ENCODE peak calls at places on chromosomes 7 and 10, in eight cellular contexts. H is HepG2, Y is Panc1, W is SK-N-SH, T is K562, U is esophagus muscularis mucosa, D is breast epithelium, J is spleen. R is an unnamed sample.

GRCh38 chr7:115230882-115231508 is 309.1 kb downstream of the MDFIC start:
- DNase-seq in H (peak; percentile 13), Y (peak; percentile 88), W (no peak), T (no peak), U (no peak), D (no peak), J (no peak), R (no peak)

GRCh38 chr10:130387936-130388580 is 251.9 kb downstream of the GLRX3 start:
- DNase-seq in H (no peak), Y (no peak), W (no peak), T (no peak), U (no peak), D (peak; percentile 39), J (no peak), R (no peak)

GRCh38 chr10:79342811-79343541 is 4.3 kb upstream of the PPIF start:
- DNase-seq in H (no peak), Y (no peak), W (no peak), T (peak; percentile 57), U (no peak), D (no peak), J (no peak), R (peak; percentile 77)

GRCh38 chr7:39825391-39825790 is 124.7 kb upstream of the CDK13 start:
- DNase-seq in H (no peak), Y (no peak), W (no peak), T (no peak), U (peak; percentile 37), D (no peak), J (no peak), R (no peak)

GRCh38 chr10:15775513-15775912 is 55.8 kb upstream of the ITGA8 start:
- DNase-seq in H (no peak), Y (no peak), W (no peak), T (no peak), U (no peak), D (no peak), J (no peak), R (no peak)

GRCh38 chr10:78375854-78376785 is 342.5 kb downstream of the RPS24 start:
- DNase-seq in H (no peak), Y (no peak), W (no peak), T (no peak), U (no peak), D (no peak), J (peak; percentile 63), R (no peak)

GRCh38 chr10:87053577-87054181 is 33.6 kb downstream of the FAM25A start:
- DNase-seq in H (no peak), Y (no peak), W (peak; percentile 33), T (no peak), U (no peak), D (no peak), J (no peak), R (no peak)

GRCh38 chr7:33100770-33101169 is 8.4 kb downstream of the RP9 start:
- DNase-seq in H (no peak), Y (no peak), W (no peak), T (no peak), U (no peak), D (no peak), J (no peak), R (no peak)

GRCh38 chr7:120055300-120055699 is 217.7 kb upstream of the KCND2 start:
- DNase-seq in H (no peak), Y (no peak), W (no peak), T (no peak), U (no peak), D (no peak), J (no peak), R (no peak)

GRCh38 chr7:99375070-99375807 is 709 bp downstream of the ARPC1B start:
- DNase-seq in H (peak; percentile 64), Y (no peak), W (peak; percentile 92), T (peak; percentile 91), U (peak; percentile 93), D (peak; percentile 61), J (peak; percentile 96), R (peak; percentile 80)

GRCh38 chr10:21732067-21732772 is 198.2 kb downstream of the MLLT10 start:
- DNase-seq in H (peak; percentile 50), Y (no peak), W (peak; percentile 81), T (peak; percentile 74), U (no peak), D (no peak), J (peak; percentile 82), R (no peak)

GRCh38 chr10:103542764-103543616 is 49.5 kb downstream of the NEURL1 start:
- DNase-seq in H (peak; percentile 14), Y (no peak), W (peak; percentile 82), T (peak; percentile 32), U (no peak), D (no peak), J (peak; percentile 64), R (peak; percentile 40)

GRCh38 chr7:34850681-34851080 is 186.6 kb downstream of the DPY19L1 start:
- DNase-seq in H (no peak), Y (no peak), W (peak; percentile 15), T (no peak), U (peak; percentile 57), D (no peak), J (no peak), R (no peak)

GRCh38 chr10:133310789-133311188 is 2.1 kb downstream of the ZNF511 start:
- DNase-seq in H (no peak), Y (no peak), W (no peak), T (no peak), U (no peak), D (no peak), J (peak; percentile 47), R (no peak)

DNA sequence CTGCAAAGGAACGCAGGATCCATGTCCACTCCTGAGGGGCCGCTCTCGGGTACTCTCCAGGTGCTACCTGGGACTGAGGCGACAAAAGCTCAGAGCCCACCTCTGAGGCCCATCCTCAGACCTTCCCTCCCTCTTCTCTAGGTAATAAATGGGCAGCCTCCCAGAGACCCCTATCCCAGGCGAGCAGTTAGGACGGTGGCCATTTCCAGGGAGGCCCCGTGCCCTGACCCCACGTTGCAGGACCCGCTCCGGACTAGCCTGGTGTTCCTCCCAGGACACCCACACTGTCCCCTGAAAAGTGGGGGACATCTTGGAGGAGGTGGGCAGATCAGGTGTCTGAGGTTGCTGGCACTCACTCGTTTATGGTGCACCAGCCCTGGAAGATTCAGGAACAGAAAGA is 44.3 kb downstream of the PRKAG2 start:
- DNase-seq in H (no peak), Y (no peak), W (no peak), T (no peak), U (no peak), D (no peak), J (no peak), R (no peak)
- H3K27ac ChIP-seq in H (no peak overlapping the region), Y (no peak overlapping the region), W (no peak overlapping the region), T (no peak overlapping the region), U (no peak overlapping the region), D (no peak overlapping the region), J (no peak overlapping the region), R (no peak overlapping the region)

GRCh38 chr7:867406-868188 is 8.8 kb upstream of the GET4 start:
- DNase-seq in H (no peak), Y (no peak), W (no peak), T (no peak), U (no peak), D (peak; percentile 80), J (peak; percentile 73), R (peak; percentile 91)
- TF ChIP-seq POLR2AphosphoS5 in H (no peak), Y (no peak), W (no peak), T (no peak), U (peak; percentile 72), D (no peak), J (no peak), R (peak; percentile 25)

DNA sequence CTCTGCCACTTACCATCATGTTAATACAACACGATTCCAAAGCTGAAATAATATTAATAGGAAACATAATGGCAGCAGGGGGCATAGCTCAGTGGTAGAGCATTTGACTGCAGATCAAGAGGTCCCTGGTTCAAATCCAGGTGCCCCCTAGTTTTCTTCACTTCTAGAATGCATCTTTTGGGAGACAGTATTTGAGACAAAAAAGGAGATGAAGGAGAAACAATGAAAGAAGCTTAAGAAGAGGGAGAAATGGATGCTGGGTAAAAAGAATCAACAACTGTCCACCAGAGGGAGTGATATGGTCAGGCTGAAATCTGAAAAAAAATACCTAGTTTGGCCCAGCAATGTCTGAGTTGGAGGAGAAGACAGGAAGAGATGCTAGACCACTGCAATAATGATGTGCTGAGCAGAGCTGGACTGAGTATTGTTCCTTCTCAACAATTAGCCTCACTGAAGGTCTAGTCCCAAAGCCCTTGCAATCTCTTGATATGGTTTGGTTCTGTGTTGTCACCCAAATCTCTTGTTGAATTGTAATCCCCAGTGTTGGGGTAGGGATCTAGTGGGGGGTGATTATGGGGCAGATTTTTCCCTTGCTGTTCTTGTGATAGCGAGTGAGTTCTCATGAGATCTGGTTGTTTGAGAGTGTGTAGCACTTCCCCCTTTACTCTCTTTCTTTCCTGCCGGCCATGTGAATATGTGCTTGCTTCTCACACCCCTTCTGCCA is 48.3 kb downstream of the ZNF783 start:
- DNase-seq in H (peak; percentile 53), Y (peak; percentile 90), W (peak; percentile 69), T (peak; percentile 75), U (no peak), D (no peak), J (no peak), R (no peak)
- TF ChIP-seq CTCF in H (peak; percentile 64), Y (peak; percentile 69), W (peak; percentile 78), T (peak; percentile 88), U (peak; percentile 21), D (peak; percentile 66), J (no peak), R (peak; percentile 39)

GRCh38 chr7:29337628-29338116 is 143.1 kb downstream of the CHN2 start:
- DNase-seq in H (no peak), Y (no peak), W (no peak), T (no peak), U (no peak), D (no peak), J (no peak), R (no peak)

GRCh38 chr7:29332875-29333482 is 138.4 kb downstream of the CHN2 start:
- DNase-seq in H (no peak), Y (no peak), W (no peak), T (no peak), U (no peak), D (no peak), J (no peak), R (no peak)

GRCh38 chr7:29340691-29341090 is 146.1 kb downstream of the CHN2 start:
- DNase-seq in H (no peak), Y (no peak), W (no peak), T (no peak), U (no peak), D (no peak), J (no peak), R (no peak)

GRCh38 chr7:29335188-29336083 is 140.9 kb downstream of the CHN2 start:
- DNase-seq in H (no peak), Y (no peak), W (peak; percentile 57), T (no peak), U (no peak), D (no peak), J (no peak), R (no peak)

DNA sequence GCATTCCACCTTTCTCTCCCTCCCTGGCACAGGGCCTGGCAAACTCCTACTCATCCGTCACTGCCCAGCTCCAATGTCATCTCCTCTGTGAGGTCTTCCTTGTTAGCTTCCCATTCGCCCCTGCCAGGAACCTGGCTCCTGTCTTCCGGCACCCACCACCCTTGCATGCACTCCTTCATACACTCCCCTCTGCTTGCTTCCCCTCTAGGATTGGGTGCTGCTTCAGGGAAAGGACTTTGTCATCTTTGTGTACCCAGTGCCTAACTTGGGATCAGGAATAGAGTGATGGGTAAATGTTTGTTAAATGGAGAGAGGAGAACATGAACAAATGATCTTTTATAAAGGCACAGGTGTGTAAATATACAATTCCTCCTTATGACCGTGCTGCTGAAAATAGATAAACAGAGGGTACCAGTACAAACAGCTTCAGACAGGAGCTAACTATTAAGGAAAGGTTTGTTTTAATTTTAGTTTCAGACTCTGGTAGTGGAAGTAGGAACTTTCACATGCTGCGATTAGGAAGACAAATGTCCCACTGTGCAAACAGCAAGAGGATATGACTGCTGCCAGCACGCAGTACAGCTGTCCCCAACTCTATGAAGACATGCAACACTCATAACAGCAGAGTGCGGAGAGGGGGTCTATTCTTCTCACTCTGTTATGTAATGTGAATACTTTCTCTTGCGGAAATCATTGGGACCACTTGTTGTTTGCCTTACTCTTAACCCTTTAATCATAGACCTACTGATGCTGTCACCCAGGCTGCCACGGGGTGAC is 142.5 kb downstream of the CHN2 start:
- DNase-seq in H (peak; percentile 94), Y (no peak), W (no peak), T (no peak), U (no peak), D (no peak), J (no peak), R (no peak)
- H3K27ac ChIP-seq in H (peak overlapping the region; percentile 56), Y (no peak overlapping the region), W (no peak overlapping the region), T (no peak overlapping the region), U (no peak overlapping the region), D (no peak overlapping the region), J (no peak overlapping the region), R (peak overlapping the region; percentile 31)

R was measured in stomach.